ENCODE peak calls at places on chromosomes 4 and X, in eight cellular contexts. T is RWPE2, V is thoracic aorta, C is trophoblast cell, I is IMR-90, H is uterus, R is psoas muscle, P is hepatocyte. G is an unnamed sample.

GRCh38 chrX:71177327-71177726 is 32.7 kb downstream of the NLGN3 start:
- DNase-seq in T (no peak), V (no peak), C (no peak), I (no peak), H (no peak), R (no peak), P (no peak), G (no peak)

GRCh38 chr4:119113033-119113655 is 22.5 kb upstream of the MYOZ2 start:
- DNase-seq in T (no peak), V (no peak), C (no peak), I (peak; percentile 96), H (no peak), R (no peak), P (peak; percentile 49), G (no peak)

GRCh38 chr4:16687845-16688244 is 210.6 kb downstream of the LDB2 start:
- DNase-seq in T (no peak), V (no peak), C (no peak), I (peak; percentile 54), H (no peak), R (no peak), P (no peak), G (no peak)

GRCh38 chr4:1771555-1772305 is 21.4 kb upstream of the FGFR3 start:
- DNase-seq in T (no peak), V (no peak), C (no peak), I (no peak), H (no peak), R (no peak), P (no peak), G (no peak)

GRCh38 chr4:38674206-38675144 is 10.5 kb downstream of the KLF3 start:
- DNase-seq in T (no peak), V (no peak), C (no peak), I (no peak), H (no peak), R (no peak), P (peak; percentile 48), G (no peak)

GRCh38 chr4:158610790-158611189 is 60.9 kb downstream of the C4orf46 start:
- DNase-seq in T (no peak), V (no peak), C (no peak), I (peak; percentile 18), H (no peak), R (no peak), P (no peak), G (no peak)

GRCh38 chrX:10379848-10380247 is 223.1 kb downstream of the CLCN4 start:
- DNase-seq in T (no peak), V (no peak), C (no peak), I (no peak), H (no peak), R (no peak), P (no peak), G (no peak)

GRCh38 chr4:102657206-102657605 is 103.6 kb downstream of the MANBA start:
- DNase-seq in T (no peak), V (no peak), C (no peak), I (no peak), H (no peak), R (no peak), P (no peak), G (no peak)

GRCh38 chr4:54233697-54234496 is 4.8 kb downstream of the PDGFRA start:
- DNase-seq in T (no peak), V (no peak), C (peak; percentile 73), I (peak; percentile 82), H (peak; percentile 82), R (peak; percentile 76), P (peak; percentile 91), G (peak; percentile 87)

GRCh38 chrX:120406638-120407037 is 44.7 kb downstream of the ATP1B4 start:
- DNase-seq in T (no peak), V (no peak), C (no peak), I (no peak), H (no peak), R (no peak), P (no peak), G (no peak)

GRCh38 chr4:44661940-44662622 is 10.7 kb upstream of the YIPF7 start:
- DNase-seq in T (no peak), V (no peak), C (no peak), I (no peak), H (no peak), R (no peak), P (no peak), G (no peak)

GRCh38 chrX:102863735-102864134 is 73.3 kb upstream of the RAB40AL start:
- DNase-seq in T (no peak), V (peak; percentile 41), C (peak; percentile 58), I (peak; percentile 74), H (peak; percentile 83), R (peak; percentile 79), P (peak; percentile 81), G (peak; percentile 45)

GRCh38 chrX:16160729-16161128 is 6.6 kb upstream of the MAGEB17 start:
- DNase-seq in T (no peak), V (no peak), C (peak; percentile 52), I (peak; percentile 88), H (no peak), R (no peak), P (no peak), G (no peak)

GRCh38 chr4:113467581-113467980 is 294.0 kb downstream of the CAMK2D start:
- DNase-seq in T (no peak), V (no peak), C (peak; percentile 57), I (peak; percentile 68), H (no peak), R (no peak), P (no peak), G (no peak)

GRCh38 chrX:102720237-102721168 is at the start of gene GPRASP3:
- DNase-seq in T (no peak), V (no peak), C (peak; percentile 65), I (peak; percentile 75), H (peak; percentile 70), R (peak; percentile 72), P (peak; percentile 75), G (peak; percentile 76)

GRCh38 chr4:67006791-67007190 is 538.5 kb downstream of the CENPC start:
- DNase-seq in T (no peak), V (no peak), C (peak; percentile 2), I (no peak), H (no peak), R (no peak), P (no peak), G (no peak)
- H3K27ac ChIP-seq in T (no peak overlapping the region), V (no peak overlapping the region), C (peak overlapping the region; percentile 36), I (no peak overlapping the region), H (no peak overlapping the region), R (no peak overlapping the region), P (no peak overlapping the region), G (no peak overlapping the region)

GRCh38 chr4:81635747-81636146 is 164.0 kb upstream of the RASGEF1B start:
- DNase-seq in T (no peak), V (no peak), C (peak; percentile 4), I (no peak), H (no peak), R (no peak), P (peak; percentile 38), G (peak; percentile 62)

GRCh38 chr4:81628489-81628888 is 156.8 kb upstream of the RASGEF1B start:
- DNase-seq in T (no peak), V (no peak), C (no peak), I (no peak), H (no peak), R (no peak), P (no peak), G (no peak)

GRCh38 chr4:81632581-81633247 is 161.0 kb upstream of the RASGEF1B start:
- DNase-seq in T (no peak), V (no peak), C (no peak), I (no peak), H (no peak), R (no peak), P (no peak), G (no peak)

GRCh38 chr4:81635128-81635527 is 163.4 kb upstream of the RASGEF1B start:
- DNase-seq in T (no peak), V (no peak), C (no peak), I (no peak), H (no peak), R (no peak), P (no peak), G (no peak)

GRCh38 chr4:81631958-81632439 is 160.3 kb upstream of the RASGEF1B start:
- DNase-seq in T (peak; percentile 81), V (no peak), C (no peak), I (peak; percentile 43), H (no peak), R (no peak), P (peak; percentile 55), G (no peak)
- H3K27ac ChIP-seq in T (peak overlapping the region; percentile 83), V (no peak overlapping the region), C (no peak overlapping the region), I (no peak overlapping the region), H (no peak overlapping the region), R (peak overlapping the region; percentile 66), P (peak overlapping the region; percentile 6), G (no peak overlapping the region)

GRCh38 chr4:124055896-124056295 is 656.6 kb downstream of the ANKRD50 start:
- DNase-seq in T (no peak), V (no peak), C (no peak), I (peak; percentile 31), H (no peak), R (no peak), P (no peak), G (no peak)
- H3K27ac ChIP-seq in T (no peak overlapping the region), V (peak overlapping the region; percentile 61), C (no peak overlapping the region), I (no peak overlapping the region), H (no peak overlapping the region), R (no peak overlapping the region), P (no peak overlapping the region), G (peak overlapping the region; percentile 53)

GRCh38 chr4:74661427-74662171 is 132.7 kb downstream of the BTC start:
- DNase-seq in T (no peak), V (no peak), C (peak; percentile 81), I (peak; percentile 35), H (no peak), R (no peak), P (no peak), G (no peak)

GRCh38 chr4:74656596-74656995 is 137.7 kb downstream of the BTC start:
- DNase-seq in T (no peak), V (no peak), C (no peak), I (no peak), H (no peak), R (no peak), P (no peak), G (no peak)

GRCh38 chr4:74658114-74658513 is 136.2 kb downstream of the BTC start:
- DNase-seq in T (no peak), V (no peak), C (no peak), I (no peak), H (no peak), R (no peak), P (no peak), G (no peak)

GRCh38 chr4:74660866-74661265 is 133.5 kb downstream of the BTC start:
- DNase-seq in T (no peak), V (no peak), C (no peak), I (no peak), H (no peak), R (no peak), P (no peak), G (no peak)

GRCh38 chr4:74659576-74660411 is 134.5 kb downstream of the BTC start:
- DNase-seq in T (no peak), V (no peak), C (peak; percentile 78), I (peak; percentile 99), H (no peak), R (no peak), P (peak; percentile 85), G (no peak)
- H3K27ac ChIP-seq in T (peak overlapping the region; percentile 92), V (no peak overlapping the region), C (peak overlapping the region; percentile 37), I (peak overlapping the region; percentile 32), H (no peak overlapping the region), R (no peak overlapping the region), P (peak overlapping the region; percentile 87), G (no peak overlapping the region)

DNA sequence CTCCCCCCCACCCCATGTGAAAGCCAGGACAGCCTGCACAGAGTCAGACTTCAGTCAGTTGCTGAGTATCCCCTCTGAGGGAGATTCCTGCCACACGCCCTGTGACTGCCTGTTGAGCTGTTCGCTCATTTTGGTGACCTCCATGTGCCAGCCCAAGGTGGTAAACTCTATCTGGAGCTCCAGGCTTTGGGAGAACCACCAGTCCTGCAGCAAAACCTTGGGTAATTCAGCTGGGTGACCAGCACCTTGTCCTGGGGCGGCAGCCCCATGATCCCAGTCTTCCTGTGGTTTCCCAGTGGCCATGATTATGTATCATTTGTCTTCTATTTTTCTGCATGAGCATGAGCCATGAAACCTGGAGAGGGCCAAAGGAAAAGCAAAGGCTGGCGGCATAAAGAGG is 73.4 kb downstream of the NBDY start:
- DNase-seq in T (no peak), V (no peak), C (no peak), I (no peak), H (no peak), R (no peak), P (no peak), G (peak; percentile 63)
- H3K27ac ChIP-seq in T (no peak overlapping the region), V (no peak overlapping the region), C (no peak overlapping the region), I (no peak overlapping the region), H (no peak overlapping the region), R (peak overlapping the region; percentile 92), P (no peak overlapping the region), G (peak overlapping the region; percentile 83)